ENCODE peak calls at places on chromosomes 13 and 19, in four cellular contexts. M is HepG2, Q is H1, L is GM12878. J is an unnamed sample.

GRCh38 chr19:19372656-19373416 is 32.6 kb upstream of the GATAD2A start:
- DNase-seq in Q (no peak), L (no peak), M (peak; percentile 90), J (peak; percentile 76)

GRCh38 chr13:99258946-99259345 is 767 bp upstream of the GPR18 start:
- DNase-seq in Q (no peak), M (no peak), L (no peak), J (no peak)

GRCh38 chr19:10112037-10112751 is 701 bp downstream of the P2RY11 start:
- DNase-seq in Q (no peak), L (no peak), M (no peak), J (no peak)

GRCh38 chr19:31285744-31286143 is 63.5 kb downstream of the TSHZ3 start:
- DNase-seq in M (no peak), Q (no peak), L (no peak), J (no peak)

GRCh38 chr19:33532859-33533455 is 11.4 kb upstream of the PEPD start:
- DNase-seq in M (no peak), Q (peak; percentile 49), L (no peak), J (no peak)

GRCh38 chr13:76164290-76164689 is 528.2 kb downstream of the LMO7 start:
- DNase-seq in M (no peak), Q (no peak), L (no peak), J (no peak)

GRCh38 chr13:82962422-82962821 is 919.9 kb downstream of the SLITRK1 start:
- DNase-seq in L (no peak), M (no peak), Q (no peak), J (no peak)

GRCh38 chr13:35881360-35881759 is 249.8 kb downstream of the DCLK1 start:
- DNase-seq in M (no peak), L (no peak), Q (no peak), J (peak; percentile 51)

GRCh38 chr19:47032171-47032811 is 12.7 kb downstream of the NPAS1 start:
- DNase-seq in Q (peak; percentile 90), M (no peak), L (no peak), J (peak; percentile 83)

DNA sequence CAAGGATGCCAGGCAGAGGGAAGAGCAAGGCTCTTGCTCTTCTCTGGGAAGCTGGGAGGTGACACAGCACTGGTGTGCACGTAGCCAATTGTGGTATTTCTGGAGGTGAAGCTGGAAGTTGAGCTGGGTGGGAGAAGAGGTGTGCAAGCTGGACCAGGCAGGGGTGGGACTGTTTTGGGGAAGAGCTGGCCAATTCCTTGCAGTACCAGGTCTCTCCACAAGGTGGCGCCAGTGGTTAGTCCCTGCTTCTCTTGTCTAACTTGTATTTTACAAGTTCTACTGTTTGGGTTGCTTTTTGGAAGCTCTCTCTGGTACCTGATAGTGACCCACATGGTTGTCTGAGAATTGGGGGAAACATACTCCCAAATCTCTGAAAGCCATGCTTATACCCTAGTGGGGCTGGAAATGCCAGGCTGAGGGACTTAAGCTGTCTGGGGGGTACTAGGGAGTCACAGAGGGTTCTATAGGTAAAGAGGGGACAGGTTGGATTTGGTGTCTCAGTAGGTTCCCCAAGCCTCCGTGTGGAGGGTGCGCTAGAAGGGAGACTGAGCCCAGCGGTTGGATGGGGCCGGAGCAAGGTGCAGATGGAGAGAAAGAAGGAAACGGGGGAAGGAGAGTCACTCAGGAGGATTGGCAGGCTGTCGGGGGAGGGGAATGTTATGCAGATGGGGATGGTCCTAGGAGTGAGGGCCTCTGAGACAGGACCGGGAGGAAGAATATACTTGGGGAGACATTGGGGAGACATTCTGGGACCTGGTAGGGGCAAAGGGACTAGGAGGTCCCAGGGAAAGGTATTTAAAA is 3.0 kb downstream of the HPN start:
- DNase-seq in Q (peak; percentile 95), L (no peak), M (peak; percentile 28), J (peak; percentile 67)
- TF ChIP-seq JUND in Q (peak; percentile 21), L (no peak), M (no peak), J (no peak)

DNA sequence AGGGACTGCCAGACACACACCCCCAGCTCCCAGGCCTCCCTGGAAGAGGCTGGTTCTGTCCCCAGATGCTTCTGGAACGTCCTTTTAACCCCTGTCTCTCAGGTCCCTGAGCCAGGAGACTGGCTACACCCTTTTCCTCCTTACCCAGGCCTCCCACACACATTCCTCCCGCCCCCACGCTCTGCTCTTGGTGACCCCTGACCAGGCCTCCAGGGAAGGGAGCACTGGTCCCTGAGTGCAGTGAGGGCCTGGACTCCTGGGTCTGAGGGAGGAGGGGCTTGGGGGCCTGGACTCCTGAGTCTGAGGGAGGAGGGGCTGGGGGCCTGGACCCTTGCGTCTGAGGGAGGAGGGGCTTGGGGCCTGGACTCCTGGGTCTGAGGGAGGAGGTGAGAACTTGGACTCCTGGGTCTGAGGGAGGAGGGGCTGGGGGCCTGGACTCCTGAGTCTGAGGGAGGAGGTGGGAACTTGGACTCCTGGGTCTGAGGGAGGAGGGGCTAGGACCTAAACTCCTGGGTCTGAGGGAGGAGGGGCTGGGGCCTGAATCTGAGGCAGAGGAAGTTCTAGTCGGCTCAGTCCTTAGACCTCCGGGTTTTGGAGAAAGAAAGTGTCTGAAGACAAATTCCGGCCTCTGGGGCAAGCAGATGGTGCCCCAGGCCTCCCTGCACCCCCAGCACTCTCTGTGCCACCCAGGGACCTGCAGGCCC is 530 bp downstream of the KLK6 start:
- DNase-seq in Q (no peak), L (no peak), M (no peak), J (no peak)
- TF ChIP-seq JUND in Q (no peak), L (no peak), M (no peak), J (no peak)

GRCh38 chr19:45637890-45638667 is 1.1 kb downstream of the EML2 start:
- DNase-seq in M (no peak), L (no peak), Q (no peak), J (peak; percentile 28)

GRCh38 chr19:45636902-45637301 is 2.3 kb downstream of the EML2 start:
- DNase-seq in M (no peak), Q (no peak), L (no peak), J (no peak)

GRCh38 chr19:45640849-45641273 is 1.7 kb upstream of the EML2 start:
- DNase-seq in L (no peak), Q (peak; percentile 97), M (peak; percentile 13), J (peak; percentile 90)

GRCh38 chr19:45641274-45642105 is 2.3 kb upstream of the EML2 start:
- DNase-seq in L (peak; percentile 95), Q (peak; percentile 95), M (peak; percentile 90), J (peak; percentile 97)

DNA sequence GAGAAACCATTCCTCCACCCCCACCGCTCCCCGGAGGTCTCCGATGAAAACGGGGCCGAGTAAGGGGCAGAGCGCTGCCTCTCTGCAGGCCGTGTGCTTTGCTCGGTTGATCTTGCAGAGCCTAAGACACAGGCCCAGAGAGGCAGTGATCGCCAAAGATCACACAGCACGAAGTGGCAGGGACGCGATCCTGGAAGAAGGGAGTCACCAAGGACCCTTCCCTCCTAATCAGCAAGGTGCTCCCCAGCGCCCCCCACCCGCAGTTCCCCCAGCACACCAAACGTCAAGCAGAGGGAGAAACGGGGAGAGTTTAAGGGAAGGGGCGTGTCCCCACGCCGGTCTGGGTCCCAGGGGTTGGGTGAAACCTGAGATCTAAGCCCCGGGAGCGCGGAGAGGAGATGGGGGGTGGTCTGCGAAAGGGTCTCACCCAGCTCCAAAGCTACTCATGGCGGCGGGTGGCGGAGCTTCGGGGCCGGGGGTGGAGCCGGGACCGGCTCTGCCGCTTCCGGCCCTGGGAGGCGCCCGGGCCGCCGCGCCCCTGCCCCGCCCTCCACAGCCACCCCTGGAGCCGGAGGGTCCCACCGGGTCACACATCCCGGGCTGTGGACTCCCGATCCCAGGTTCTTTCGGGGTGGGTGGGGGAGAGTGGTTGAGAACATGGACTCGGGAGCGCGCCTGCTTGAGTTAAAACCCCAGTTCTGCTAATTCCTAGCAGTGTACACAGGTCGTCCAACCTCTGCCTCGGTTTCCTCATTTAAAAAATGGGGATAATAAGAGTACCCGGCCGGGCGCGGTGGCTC is at the start of gene EML2:
- DNase-seq in L (no peak), Q (peak; percentile 86), M (peak; percentile 24), J (peak; percentile 18)
- TF ChIP-seq JUND in L (no peak), Q (no peak), M (no peak), J (no peak)

GRCh38 chr13:30341815-30342570 is 34.6 kb upstream of the KATNAL1 start:
- DNase-seq in L (no peak), Q (no peak), M (no peak), J (peak; percentile 78)
- TF ChIP-seq JUND in L (no peak), Q (no peak), M (no peak), J (no peak)

GRCh38 chr13:30256713-30257432 is 50.5 kb downstream of the KATNAL1 start:
- DNase-seq in Q (no peak), L (no peak), M (no peak), J (no peak)
- TF ChIP-seq JUND in Q (no peak), L (no peak), M (no peak), J (no peak)

DNA sequence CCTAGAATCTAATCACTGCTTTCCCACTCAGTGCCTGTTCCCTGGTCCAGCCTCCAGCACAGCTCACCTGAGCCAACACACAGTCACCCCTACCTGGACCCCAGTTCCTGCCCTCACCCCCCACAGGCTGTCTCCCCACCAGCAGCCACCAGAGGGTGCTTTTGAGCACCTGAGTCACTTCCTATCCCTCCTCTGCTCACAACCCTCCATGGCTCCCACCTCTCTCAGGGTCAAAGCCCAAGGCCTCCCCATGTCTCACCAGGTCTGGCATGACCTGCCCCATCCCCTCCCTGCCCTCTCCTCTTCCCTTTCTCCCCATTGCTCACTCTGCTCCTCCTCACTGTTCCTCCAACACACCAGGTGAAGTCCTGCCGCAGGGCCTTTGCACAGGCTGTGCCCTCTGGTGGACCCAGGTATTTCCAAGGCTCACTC is 7.1 kb upstream of the DPP9 start:
- DNase-seq in M (no peak), L (no peak), Q (peak; percentile 92), J (peak; percentile 22)
- TF ChIP-seq JUND in M (no peak), L (no peak), Q (peak; percentile 23), J (no peak)

GRCh38 chr19:6853868-6854267 is 33.5 kb upstream of the ADGRE1 start:
- DNase-seq in Q (no peak), M (no peak), L (no peak), J (no peak)

GRCh38 chr19:6852001-6852400 is 35.4 kb upstream of the ADGRE1 start:
- DNase-seq in L (no peak), Q (no peak), M (no peak), J (no peak)

GRCh38 chr19:6848986-6849385 is 38.4 kb upstream of the ADGRE1 start:
- DNase-seq in Q (no peak), L (no peak), M (no peak), J (no peak)

GRCh38 chr19:6849876-6850275 is 37.5 kb upstream of the ADGRE1 start:
- DNase-seq in M (no peak), L (no peak), Q (no peak), J (no peak)

DNA sequence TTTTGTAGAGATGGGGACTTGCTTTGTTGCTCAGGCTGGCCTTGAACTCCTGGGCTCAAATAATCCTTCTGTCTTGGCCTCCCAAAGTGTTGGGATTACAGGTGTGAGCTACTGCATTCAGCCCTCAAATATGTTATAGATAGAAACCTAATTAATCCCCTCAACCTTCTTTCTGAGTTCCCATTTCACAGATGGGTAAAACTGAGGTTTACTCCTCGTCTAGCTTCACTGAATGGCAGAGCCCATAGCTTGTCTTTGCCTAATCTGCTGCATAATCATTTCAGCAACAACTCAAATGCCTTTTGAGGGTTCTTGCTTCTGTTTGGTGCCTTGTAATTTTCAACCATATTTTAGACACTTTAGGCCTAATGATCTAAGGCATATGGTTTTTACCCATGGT is 36.0 kb upstream of the ADGRE1 start:
- DNase-seq in Q (no peak), M (no peak), L (no peak), J (no peak)
- TF ChIP-seq JUND in Q (no peak), M (no peak), L (no peak), J (no peak)

J was measured in T47D.